ENCODE peak calls at places on chromosomes 3 and 15, in four cellular contexts. H is H1, D is HepG2, O is GM12878. G is an unnamed sample.

GRCh38 chr3:153295906-153296305 is 133.9 kb downstream of the RAP2B start:
- DNase-seq in O (no peak), D (no peak), H (no peak), G (no peak)

GRCh38 chr3:32969656-32970055 is 18.2 kb downstream of the CCR4 start:
- DNase-seq in H (no peak), O (no peak), D (peak), G (no peak)

GRCh38 chr15:59543721-59544547 is 67.6 kb upstream of the GCNT3 start:
- DNase-seq in H (no peak), D (no peak), O (peak), G (no peak)

GRCh38 chr15:46232471-46232870 is 597.6 kb downstream of the SQOR start:
- DNase-seq in O (no peak), D (no peak), H (no peak), G (no peak)

GRCh38 chr3:79724206-79724605 is 43.6 kb downstream of the ROBO1 start:
- DNase-seq in H (peak), O (no peak), D (peak), G (peak)

GRCh38 chr3:1183320-1184048 is 90.7 kb downstream of the CNTN6 start:
- DNase-seq in H (no peak), O (no peak), D (no peak), G (no peak)

GRCh38 chr3:99114565-99115291 is 213.2 kb upstream of the DCBLD2 start:
- DNase-seq in O (no peak), D (peak), H (peak), G (peak)

GRCh38 chr15:40310001-40310959 is 2.5 kb upstream of the PLCB2 start:
- DNase-seq in O (peak), D (peak), H (peak), G (no peak)

GRCh38 chr3:12840591-12841084 is 727 bp downstream of the RPL32 start:
- DNase-seq in O (no peak), D (no peak), H (no peak), G (no peak)

GRCh38 chr3:12835005-12835665 is 6.2 kb downstream of the RPL32 start:
- DNase-seq in H (no peak), D (no peak), O (no peak), G (no peak)

GRCh38 chr3:12841085-12841969 is at the start of gene RPL32:
- DNase-seq in D (peak), H (peak), O (peak), G (peak)

GRCh38 chr3:12838179-12838965 is 3.0 kb downstream of the RPL32 start:
- DNase-seq in H (no peak), D (no peak), O (no peak), G (no peak)

GRCh38 chr3:12837295-12837986 is 3.9 kb downstream of the RPL32 start:
- DNase-seq in O (no peak), H (no peak), D (no peak), G (no peak)
- H3K9ac ChIP-seq in O (peak), H (no peak), D (no peak), G (peak)

DNA sequence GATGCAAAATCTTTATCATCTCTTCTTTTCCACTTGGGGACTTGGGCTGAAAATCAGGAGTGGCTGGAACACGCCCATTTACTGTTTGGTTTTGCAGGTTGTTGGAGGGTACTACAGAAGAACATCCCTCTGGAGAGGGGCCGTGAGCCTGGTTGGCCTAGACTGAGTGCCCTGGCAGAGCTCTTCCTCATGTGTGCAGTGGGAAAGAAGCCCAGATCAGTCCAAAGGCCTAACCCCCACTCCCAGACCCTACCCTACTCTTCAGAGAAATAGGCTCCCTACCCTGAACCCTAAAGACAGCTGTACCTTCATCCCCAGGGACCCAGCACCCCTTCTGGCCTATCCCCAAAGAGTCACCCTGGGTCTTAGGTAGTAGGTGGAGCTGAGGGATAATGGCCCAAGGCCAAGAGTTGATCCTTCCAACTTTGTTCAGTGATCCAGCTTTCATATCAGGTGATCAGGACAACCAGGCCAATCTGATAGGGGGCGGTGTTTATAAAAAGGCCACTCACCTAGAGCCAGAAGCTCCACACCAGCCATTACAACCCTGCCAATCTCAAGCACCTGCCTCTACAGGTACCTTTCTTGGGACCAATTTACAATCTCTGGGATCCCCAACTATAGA is at the start of gene CYP1A2:
- DNase-seq in H (no peak), D (no peak), O (no peak), G (no peak)
- TF ChIP-seq SUZ12 in H (no peak), D (no peak), O (no peak), G (no peak)

DNA sequence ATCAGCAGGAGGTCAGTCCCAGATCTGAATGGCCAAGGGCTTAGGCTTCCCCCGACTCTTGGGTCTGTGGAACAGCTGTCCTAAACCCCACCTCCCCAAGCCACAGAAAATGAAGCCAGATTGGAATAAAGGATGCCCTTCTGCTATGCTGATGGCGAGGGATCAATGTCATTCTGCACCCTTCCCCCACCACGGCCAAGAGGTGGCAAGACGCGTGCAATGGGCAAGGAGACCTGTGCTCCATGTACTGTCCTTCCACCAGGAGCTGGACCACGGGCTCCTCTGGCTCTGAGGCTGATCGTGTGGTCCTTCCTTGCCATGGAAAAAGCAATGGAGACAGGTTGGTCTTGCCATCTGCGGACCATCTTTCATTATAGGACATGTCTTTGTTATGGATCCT is 32.6 kb upstream of the TBC1D21 start:
- DNase-seq in H (no peak), O (no peak), D (no peak), G (no peak)
- TF ChIP-seq YY1 in H (no peak), O (no peak), D (no peak), G (no peak)

GRCh38 chr3:185932213-185932612 is 5.6 kb downstream of the TRA2B start:
- DNase-seq in H (no peak), D (no peak), O (no peak), G (no peak)

GRCh38 chr3:185934726-185935464 is 2.9 kb downstream of the TRA2B start:
- DNase-seq in O (no peak), H (no peak), D (no peak), G (no peak)

GRCh38 chr3:185931777-185932176 is 6.0 kb downstream of the TRA2B start:
- DNase-seq in D (no peak), H (no peak), O (no peak), G (no peak)

GRCh38 chr3:185935465-185936263 is 2.1 kb downstream of the TRA2B start:
- DNase-seq in H (no peak), D (no peak), O (no peak), G (no peak)

DNA sequence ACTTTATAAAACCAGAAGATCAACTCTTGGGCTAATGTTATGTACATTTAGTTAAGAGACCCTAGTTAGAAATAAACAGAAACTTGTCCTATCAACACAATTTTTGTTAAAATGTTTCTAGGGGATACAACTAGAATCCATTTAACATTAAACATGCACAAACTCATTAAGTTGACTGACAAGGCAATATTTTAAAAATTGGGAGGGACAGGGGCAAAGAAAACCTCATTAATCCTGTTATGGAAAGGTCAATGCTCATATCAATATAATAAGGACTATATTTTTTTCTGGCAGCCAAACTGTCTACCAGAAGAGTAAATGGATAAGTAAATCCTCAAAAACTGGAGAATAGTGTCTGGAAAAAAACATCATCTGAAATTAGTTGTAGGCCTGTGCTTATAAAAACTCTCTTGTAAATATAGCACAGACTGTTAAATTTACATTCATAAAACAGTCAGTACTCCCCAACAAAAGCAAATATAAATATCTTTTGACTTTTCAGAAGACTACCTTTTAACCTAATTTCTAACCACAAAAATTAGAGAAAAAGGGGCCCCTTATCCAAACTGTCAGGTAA is 4.4 kb downstream of the TRA2B start:
- DNase-seq in O (no peak), H (no peak), D (no peak), G (no peak)
- H3K9ac ChIP-seq in O (peak), H (no peak), D (peak), G (no peak)

GRCh38 chr15:43872416-43873020 is 45.7 kb downstream of the WDR76 start:
- DNase-seq in O (peak), H (peak), D (peak), G (peak)
- TF ChIP-seq SUZ12 in O (no peak), H (no peak), D (no peak), G (no peak)

DNA sequence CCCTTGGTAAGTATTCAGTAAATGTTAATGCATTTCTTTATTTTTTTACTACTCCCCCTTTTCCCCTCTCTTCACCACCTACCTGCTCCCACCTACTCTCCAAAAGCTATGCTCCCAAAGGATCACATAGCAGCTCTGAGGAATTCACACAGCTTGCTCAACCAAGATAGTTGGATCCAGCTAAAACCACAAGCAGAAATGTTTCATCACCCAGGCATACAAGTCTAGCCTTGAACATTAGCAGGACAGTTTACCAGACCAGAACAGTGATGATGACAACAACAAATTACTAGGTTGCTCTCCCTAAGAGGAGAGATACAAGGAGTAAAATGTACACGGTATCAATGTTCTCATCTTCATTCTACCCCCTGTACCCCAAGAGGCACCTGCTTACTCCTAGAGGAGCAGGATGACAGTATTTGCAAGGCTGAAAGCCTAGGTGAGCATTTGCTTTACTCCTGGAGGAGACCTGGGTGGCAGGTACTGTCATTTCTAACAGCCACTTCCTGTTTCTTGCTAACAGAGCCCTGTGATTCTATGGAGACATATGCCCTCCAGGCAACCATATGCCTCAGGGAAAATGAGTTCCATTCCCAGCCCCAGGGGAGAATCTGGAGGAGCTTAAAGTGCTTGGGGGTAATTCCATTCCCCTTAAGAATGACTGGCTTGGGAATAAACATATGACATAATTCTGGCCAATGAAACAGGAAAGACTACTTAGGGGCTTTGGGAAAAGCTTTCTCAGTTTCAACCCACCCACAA is 237.5 kb downstream of the NTRK3 start:
- DNase-seq in O (no peak), D (no peak), H (no peak), G (no peak)
- TF ChIP-seq YY1 in O (no peak), D (no peak), H (no peak), G (no peak)

DNA sequence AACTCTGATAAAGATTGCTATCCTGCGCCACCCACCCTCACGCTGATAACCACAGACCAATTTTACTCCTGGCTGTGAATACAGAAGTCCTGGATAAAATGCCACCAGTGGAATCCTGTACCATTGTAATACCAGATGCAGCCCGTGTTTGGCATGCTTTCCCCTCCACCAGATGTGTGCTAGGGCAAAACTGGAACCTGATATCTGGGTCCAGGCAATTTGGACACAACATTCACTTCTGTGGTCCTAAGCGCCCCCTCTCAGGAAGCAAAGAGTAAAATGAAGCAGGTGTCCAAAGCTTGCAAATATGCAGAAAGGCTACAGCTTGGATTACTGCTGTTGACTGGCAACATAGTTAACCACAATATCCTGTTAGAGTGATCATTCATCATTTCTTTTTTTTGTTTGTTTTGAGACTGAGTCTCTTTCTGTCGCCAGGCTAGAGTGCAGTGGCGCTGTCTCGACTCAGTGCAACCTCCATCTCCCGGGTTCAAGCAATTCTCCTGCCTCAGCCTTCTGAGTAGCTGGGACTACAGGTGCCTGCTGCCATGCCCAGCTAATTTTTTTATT is 32.8 kb downstream of the LOXL1 start:
- DNase-seq in D (no peak), O (no peak), H (no peak), G (no peak)
- H3K9ac ChIP-seq in D (no peak), O (no peak), H (no peak), G (no peak)

GRCh38 chr3:171459130-171459941 is 869 bp downstream of the TNIK start:
- DNase-seq in O (no peak), H (peak), D (no peak), G (no peak)
- TF ChIP-seq SUZ12 in O (no peak), H (peak), D (no peak), G (peak)

GRCh38 chr15:73746883-73747282 is 6.3 kb downstream of the INSYN1 start:
- DNase-seq in O (no peak), H (no peak), D (no peak), G (no peak)

GRCh38 chr15:73747847-73748605 is 5.1 kb downstream of the INSYN1 start:
- DNase-seq in D (no peak), O (no peak), H (no peak), G (no peak)

GRCh38 chr15:73745073-73745472 is 8.1 kb downstream of the INSYN1 start:
- DNase-seq in O (no peak), D (no peak), H (no peak), G (no peak)

GRCh38 chr15:73744293-73744692 is 8.9 kb downstream of the INSYN1 start:
- DNase-seq in H (no peak), D (no peak), O (no peak), G (no peak)

GRCh38 chr15:73746288-73746687 is 6.9 kb downstream of the INSYN1 start:
- DNase-seq in D (no peak), O (no peak), H (no peak), G (no peak)
- TF ChIP-seq YY1 in D (no peak), O (no peak), H (no peak), G (no peak)

G was measured in NT2/D1.